ENCODE peak calls at places on chromosome 2, in six cellular contexts. L is activated T-cell treated with anti-CD3 and anti-CD28 coated beads, Interleukin-2, amount 50 U/mL, for 72 hours; T is tibial artery; A is choroid plexus epithelial cell; N is left ventricle myocardium superior; U is A549. B is an unnamed sample.
A peak's percentile ranks its signal among the peaks of the same experiment; 100 is the strongest.

GRCh38 chr2:47631840-47632398 is 151.0 kb upstream of the MSH6 start:
- DNase-seq in A (peak; percentile 49), T (peak; percentile 35), U (peak; percentile 72), L (no peak), N (no peak), B (peak; percentile 37)

GRCh38 chr2:219551412-219551811 is 7.6 kb downstream of the TMEM198 start:
- DNase-seq in T (no peak), A (peak; percentile 20), N (no peak), L (peak; percentile 19), U (peak; percentile 52), B (no peak)

GRCh38 chr2:26555246-26556133 is 77.6 kb upstream of the OTOF start:
- DNase-seq in T (no peak), L (no peak), A (peak; percentile 6), N (no peak), U (peak; percentile 37), B (no peak)

GRCh38 chr2:234178309-234179030 is 128.0 kb downstream of the SPP2 start:
- DNase-seq in U (peak; percentile 77), A (peak; percentile 29), L (no peak), T (no peak), N (no peak), B (no peak)

GRCh38 chr2:241507430-241508239 is 749 bp downstream of the STK25 start:
- DNase-seq in N (no peak), U (peak; percentile 58), T (peak; percentile 36), A (peak; percentile 26), L (peak; percentile 51), B (peak; percentile 74)

GRCh38 chr2:206556357-206556949 is 85.8 kb upstream of the FAM237A start:
- DNase-seq in N (no peak), U (peak; percentile 64), T (no peak), L (no peak), A (peak; percentile 81), B (peak; percentile 30)

GRCh38 chr2:180122874-180123273 is 115.8 kb upstream of the CWC22 start:
- DNase-seq in N (no peak), L (no peak), A (peak; percentile 61), T (no peak), U (peak; percentile 13), B (no peak)

GRCh38 chr2:11187083-11187619 is 31.9 kb downstream of the SLC66A3 start:
- DNase-seq in N (no peak), A (peak; percentile 79), T (no peak), U (peak; percentile 35), L (no peak), B (no peak)

GRCh38 chr2:159106105-159106504 is 137.7 kb downstream of the TANC1 start:
- DNase-seq in U (no peak), L (no peak), T (no peak), N (no peak), A (peak; percentile 81), B (no peak)

GRCh38 chr2:235951980-235952379 is 216.2 kb downstream of the GBX2 start:
- DNase-seq in U (no peak), A (peak; percentile 50), N (no peak), T (no peak), L (peak; percentile 28), B (no peak)

GRCh38 chr2:69375494-69376353 is 11.3 kb downstream of the GFPT1 start:
- DNase-seq in U (peak; percentile 62), T (no peak), N (no peak), A (peak; percentile 49), L (no peak), B (peak; percentile 55)

GRCh38 chr2:170235860-170236638 is 58.1 kb downstream of the MYO3B start:
- DNase-seq in U (peak; percentile 61), L (peak; percentile 15), N (no peak), A (peak; percentile 70), T (no peak), B (peak; percentile 46)